ENCODE peak calls at places on chromosome 18, in eight cellular contexts. One of them, this sample, is unnamed. For H3K4me1, the result is how much of the 10 kb centered on the place peaks cover.

GRCh38 chr18:13035249-13035914 is 44.2 kb downstream of the CEP192 start:
- DNase-seq in mesendoderm: no peak
- DNase-seq in cardiac muscle cell: no peak
- DNase-seq in CD4-positive, CD25-positive, alpha-beta regulatory T cell: no peak
- DNase-seq in OCI-LY7: no peak
- DNase-seq in fibroblast of lung: peak
- DNase-seq in psoas muscle: no peak
- DNase-seq in astrocyte: peak
- DNase-seq in this sample: no peak

GRCh38 chr18:2657788-2658458 is 2.4 kb downstream of the SMCHD1 start:
- DNase-seq in mesendoderm: peak
- DNase-seq in cardiac muscle cell: peak
- DNase-seq in CD4-positive, CD25-positive, alpha-beta regulatory T cell: peak
- DNase-seq in OCI-LY7: peak
- DNase-seq in fibroblast of lung: peak
- DNase-seq in psoas muscle: no peak
- DNase-seq in astrocyte: peak
- DNase-seq in this sample: no peak

GRCh38 chr18:9856097-9856496 is 29.7 kb upstream of the TXNDC2 start:
- DNase-seq in mesendoderm: no peak
- DNase-seq in cardiac muscle cell: no peak
- DNase-seq in CD4-positive, CD25-positive, alpha-beta regulatory T cell: no peak
- DNase-seq in OCI-LY7: no peak
- DNase-seq in fibroblast of lung: no peak
- DNase-seq in psoas muscle: no peak
- DNase-seq in astrocyte: no peak
- DNase-seq in this sample: no peak

GRCh38 chr18:73462092-73462491 is 594.3 kb upstream of the NETO1 start:
- DNase-seq in mesendoderm: no peak
- DNase-seq in cardiac muscle cell: peak
- DNase-seq in CD4-positive, CD25-positive, alpha-beta regulatory T cell: no peak
- DNase-seq in OCI-LY7: no peak
- DNase-seq in fibroblast of lung: peak
- DNase-seq in psoas muscle: no peak
- DNase-seq in astrocyte: peak
- DNase-seq in this sample: no peak

GRCh38 chr18:468841-469796 is 31.4 kb downstream of the COLEC12 start:
- DNase-seq in mesendoderm: no peak
- DNase-seq in cardiac muscle cell: no peak
- DNase-seq in CD4-positive, CD25-positive, alpha-beta regulatory T cell: no peak
- DNase-seq in OCI-LY7: peak
- DNase-seq in fibroblast of lung: no peak
- DNase-seq in psoas muscle: no peak
- DNase-seq in astrocyte: no peak
- DNase-seq in this sample: no peak

GRCh38 chr18:47204908-47205522 is 28.9 kb upstream of the IER3IP1 start:
- DNase-seq in mesendoderm: peak
- DNase-seq in cardiac muscle cell: peak
- DNase-seq in CD4-positive, CD25-positive, alpha-beta regulatory T cell: peak
- DNase-seq in OCI-LY7: peak
- DNase-seq in fibroblast of lung: peak
- DNase-seq in psoas muscle: no peak
- DNase-seq in astrocyte: no peak
- DNase-seq in this sample: no peak

GRCh38 chr18:61651145-61651879 is 241.5 kb downstream of the RNF152 start:
- DNase-seq in mesendoderm: no peak
- DNase-seq in cardiac muscle cell: no peak
- DNase-seq in CD4-positive, CD25-positive, alpha-beta regulatory T cell: no peak
- DNase-seq in OCI-LY7: no peak
- DNase-seq in fibroblast of lung: no peak
- DNase-seq in psoas muscle: no peak
- DNase-seq in astrocyte: no peak
- DNase-seq in this sample: no peak

GRCh38 chr18:37449618-37450017 is 116.0 kb downstream of the CELF4 start:
- DNase-seq in mesendoderm: no peak
- DNase-seq in cardiac muscle cell: no peak
- DNase-seq in CD4-positive, CD25-positive, alpha-beta regulatory T cell: no peak
- DNase-seq in OCI-LY7: no peak
- DNase-seq in fibroblast of lung: no peak
- DNase-seq in psoas muscle: no peak
- DNase-seq in astrocyte: no peak
- DNase-seq in this sample: no peak

GRCh38 chr18:10279476-10279875 is 175.0 kb upstream of the APCDD1 start:
- DNase-seq in mesendoderm: no peak
- DNase-seq in cardiac muscle cell: no peak
- DNase-seq in CD4-positive, CD25-positive, alpha-beta regulatory T cell: no peak
- DNase-seq in OCI-LY7: no peak
- DNase-seq in fibroblast of lung: no peak
- DNase-seq in psoas muscle: no peak
- DNase-seq in astrocyte: no peak
- DNase-seq in this sample: no peak

GRCh38 chr18:5415665-5416064 is 120.1 kb upstream of the ZBTB14 start:
- DNase-seq in mesendoderm: no peak
- DNase-seq in cardiac muscle cell: no peak
- DNase-seq in CD4-positive, CD25-positive, alpha-beta regulatory T cell: no peak
- DNase-seq in OCI-LY7: no peak
- DNase-seq in fibroblast of lung: no peak
- DNase-seq in psoas muscle: no peak
- DNase-seq in astrocyte: no peak
- DNase-seq in this sample: no peak

GRCh38 chr18:9694952-9695495 is 13.1 kb upstream of the RAB31 start:
- DNase-seq in mesendoderm: no peak
- DNase-seq in cardiac muscle cell: no peak
- DNase-seq in CD4-positive, CD25-positive, alpha-beta regulatory T cell: no peak
- DNase-seq in OCI-LY7: no peak
- DNase-seq in fibroblast of lung: no peak
- DNase-seq in psoas muscle: no peak
- DNase-seq in astrocyte: no peak
- DNase-seq in this sample: no peak

GRCh38 chr18:6605115-6605869 is 124.2 kb upstream of the ARHGAP28 start:
- DNase-seq in mesendoderm: no peak
- DNase-seq in cardiac muscle cell: peak
- DNase-seq in CD4-positive, CD25-positive, alpha-beta regulatory T cell: no peak
- DNase-seq in OCI-LY7: no peak
- DNase-seq in fibroblast of lung: no peak
- DNase-seq in psoas muscle: no peak
- DNase-seq in astrocyte: no peak
- DNase-seq in this sample: no peak

GRCh38 chr18:47724186-47724975 is 206.1 kb downstream of the SMAD2 start:
- DNase-seq in mesendoderm: peak
- DNase-seq in cardiac muscle cell: no peak
- DNase-seq in CD4-positive, CD25-positive, alpha-beta regulatory T cell: no peak
- DNase-seq in OCI-LY7: no peak
- DNase-seq in fibroblast of lung: no peak
- DNase-seq in psoas muscle: no peak
- DNase-seq in astrocyte: no peak
- DNase-seq in this sample: no peak

GRCh38 chr18:29652797-29653196 is 1389.7 kb downstream of the DSC3 start:
- DNase-seq in mesendoderm: peak
- DNase-seq in cardiac muscle cell: no peak
- DNase-seq in CD4-positive, CD25-positive, alpha-beta regulatory T cell: no peak
- DNase-seq in OCI-LY7: no peak
- DNase-seq in fibroblast of lung: peak
- DNase-seq in psoas muscle: no peak
- DNase-seq in astrocyte: no peak
- DNase-seq in this sample: no peak

GRCh38 chr18:38174173-38174572 is 608.6 kb upstream of the CELF4 start:
- DNase-seq in mesendoderm: no peak
- DNase-seq in cardiac muscle cell: no peak
- DNase-seq in CD4-positive, CD25-positive, alpha-beta regulatory T cell: no peak
- DNase-seq in OCI-LY7: no peak
- DNase-seq in fibroblast of lung: no peak
- DNase-seq in psoas muscle: no peak
- DNase-seq in astrocyte: no peak
- DNase-seq in this sample: no peak

GRCh38 chr18:48595703-48596218 is 56.9 kb downstream of the CTIF start:
- DNase-seq in mesendoderm: no peak
- DNase-seq in cardiac muscle cell: no peak
- DNase-seq in CD4-positive, CD25-positive, alpha-beta regulatory T cell: no peak
- DNase-seq in OCI-LY7: no peak
- DNase-seq in fibroblast of lung: no peak
- DNase-seq in psoas muscle: no peak
- DNase-seq in astrocyte: no peak
- DNase-seq in this sample: no peak

GRCh38 chr18:48954837-48955527 is 4.2 kb upstream of the SMAD7 start:
- DNase-seq in mesendoderm: no peak
- DNase-seq in cardiac muscle cell: no peak
- DNase-seq in CD4-positive, CD25-positive, alpha-beta regulatory T cell: no peak
- DNase-seq in OCI-LY7: no peak
- DNase-seq in fibroblast of lung: no peak
- DNase-seq in psoas muscle: peak
- DNase-seq in astrocyte: no peak
- DNase-seq in this sample: no peak

GRCh38 chr18:47829831-47830230 is 100.6 kb downstream of the SMAD2 start:
- DNase-seq in mesendoderm: no peak
- DNase-seq in cardiac muscle cell: no peak
- DNase-seq in CD4-positive, CD25-positive, alpha-beta regulatory T cell: no peak
- DNase-seq in OCI-LY7: no peak
- DNase-seq in fibroblast of lung: peak
- DNase-seq in psoas muscle: no peak
- DNase-seq in astrocyte: peak
- DNase-seq in this sample: no peak

GRCh38 chr18:27581261-27581904 is 396.3 kb upstream of the CHST9 start:
- DNase-seq in mesendoderm: no peak
- DNase-seq in cardiac muscle cell: peak
- DNase-seq in CD4-positive, CD25-positive, alpha-beta regulatory T cell: no peak
- DNase-seq in OCI-LY7: no peak
- DNase-seq in fibroblast of lung: no peak
- DNase-seq in psoas muscle: no peak
- DNase-seq in astrocyte: no peak
- DNase-seq in this sample: no peak

GRCh38 chr18:50038448-50038847 is 156.5 kb downstream of the MYO5B start:
- DNase-seq in mesendoderm: no peak
- DNase-seq in cardiac muscle cell: peak
- DNase-seq in CD4-positive, CD25-positive, alpha-beta regulatory T cell: peak
- DNase-seq in OCI-LY7: no peak
- DNase-seq in fibroblast of lung: no peak
- DNase-seq in psoas muscle: no peak
- DNase-seq in astrocyte: no peak
- DNase-seq in this sample: no peak

GRCh38 chr18:8798996-8799395 is 93.6 kb downstream of the MTCL1 start:
- DNase-seq in mesendoderm: no peak
- DNase-seq in cardiac muscle cell: no peak
- DNase-seq in CD4-positive, CD25-positive, alpha-beta regulatory T cell: no peak
- DNase-seq in OCI-LY7: no peak
- DNase-seq in fibroblast of lung: no peak
- DNase-seq in psoas muscle: peak
- DNase-seq in astrocyte: no peak
- DNase-seq in this sample: no peak

DNA sequence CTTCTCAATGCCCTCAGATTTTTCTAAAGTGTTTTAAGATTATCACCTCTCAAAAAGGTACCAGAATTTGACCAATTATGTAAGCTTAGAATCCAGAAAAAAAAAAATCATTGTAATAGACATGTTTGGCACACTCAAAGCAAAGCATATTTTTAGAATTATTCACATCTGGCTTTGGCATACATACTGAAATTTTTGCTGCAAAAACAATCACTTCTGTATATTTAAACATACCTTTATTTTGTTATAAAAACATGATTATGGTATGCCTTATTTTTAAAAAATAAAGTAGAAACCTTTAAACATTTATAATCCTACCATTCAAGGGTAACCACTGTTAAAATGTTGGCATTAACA is 143.3 kb downstream of the ESCO1 start:
- DNase-seq in mesendoderm: no peak
- DNase-seq in cardiac muscle cell: no peak
- DNase-seq in CD4-positive, CD25-positive, alpha-beta regulatory T cell: no peak
- DNase-seq in OCI-LY7: no peak
- DNase-seq in fibroblast of lung: peak
- DNase-seq in psoas muscle: no peak
- DNase-seq in astrocyte: no peak
- DNase-seq in this sample: no peak
- H3K4me1 ChIP-seq in mesendoderm: under half
- H3K4me1 ChIP-seq in cardiac muscle cell: under half
- H3K4me1 ChIP-seq in CD4-positive, CD25-positive, alpha-beta regulatory T cell: under half
- H3K4me1 ChIP-seq in OCI-LY7: under half
- H3K4me1 ChIP-seq in fibroblast of lung: under half
- H3K4me1 ChIP-seq in psoas muscle: under half
- H3K4me1 ChIP-seq in astrocyte: under half
- H3K4me1 ChIP-seq in this sample: under half

GRCh38 chr18:58638446-58638845 is 9.6 kb upstream of the ALPK2 start:
- DNase-seq in mesendoderm: no peak
- DNase-seq in cardiac muscle cell: no peak
- DNase-seq in CD4-positive, CD25-positive, alpha-beta regulatory T cell: no peak
- DNase-seq in OCI-LY7: peak
- DNase-seq in fibroblast of lung: peak
- DNase-seq in psoas muscle: no peak
- DNase-seq in astrocyte: peak
- DNase-seq in this sample: no peak
- H3K4me1 ChIP-seq in mesendoderm: under half
- H3K4me1 ChIP-seq in cardiac muscle cell: under half
- H3K4me1 ChIP-seq in CD4-positive, CD25-positive, alpha-beta regulatory T cell: under half
- H3K4me1 ChIP-seq in OCI-LY7: under half
- H3K4me1 ChIP-seq in fibroblast of lung: under half
- H3K4me1 ChIP-seq in psoas muscle: under half
- H3K4me1 ChIP-seq in astrocyte: under half
- H3K4me1 ChIP-seq in this sample: under half

GRCh38 chr18:57131782-57132181 is 15.1 kb upstream of the BOD1L2 start:
- DNase-seq in mesendoderm: no peak
- DNase-seq in cardiac muscle cell: no peak
- DNase-seq in CD4-positive, CD25-positive, alpha-beta regulatory T cell: no peak
- DNase-seq in OCI-LY7: no peak
- DNase-seq in fibroblast of lung: no peak
- DNase-seq in psoas muscle: no peak
- DNase-seq in astrocyte: no peak
- DNase-seq in this sample: no peak
- H3K4me1 ChIP-seq in mesendoderm: under half
- H3K4me1 ChIP-seq in cardiac muscle cell: under half
- H3K4me1 ChIP-seq in CD4-positive, CD25-positive, alpha-beta regulatory T cell: under half
- H3K4me1 ChIP-seq in OCI-LY7: under half
- H3K4me1 ChIP-seq in fibroblast of lung: under half
- H3K4me1 ChIP-seq in psoas muscle: under half
- H3K4me1 ChIP-seq in astrocyte: under half
- H3K4me1 ChIP-seq in this sample: under half

DNA sequence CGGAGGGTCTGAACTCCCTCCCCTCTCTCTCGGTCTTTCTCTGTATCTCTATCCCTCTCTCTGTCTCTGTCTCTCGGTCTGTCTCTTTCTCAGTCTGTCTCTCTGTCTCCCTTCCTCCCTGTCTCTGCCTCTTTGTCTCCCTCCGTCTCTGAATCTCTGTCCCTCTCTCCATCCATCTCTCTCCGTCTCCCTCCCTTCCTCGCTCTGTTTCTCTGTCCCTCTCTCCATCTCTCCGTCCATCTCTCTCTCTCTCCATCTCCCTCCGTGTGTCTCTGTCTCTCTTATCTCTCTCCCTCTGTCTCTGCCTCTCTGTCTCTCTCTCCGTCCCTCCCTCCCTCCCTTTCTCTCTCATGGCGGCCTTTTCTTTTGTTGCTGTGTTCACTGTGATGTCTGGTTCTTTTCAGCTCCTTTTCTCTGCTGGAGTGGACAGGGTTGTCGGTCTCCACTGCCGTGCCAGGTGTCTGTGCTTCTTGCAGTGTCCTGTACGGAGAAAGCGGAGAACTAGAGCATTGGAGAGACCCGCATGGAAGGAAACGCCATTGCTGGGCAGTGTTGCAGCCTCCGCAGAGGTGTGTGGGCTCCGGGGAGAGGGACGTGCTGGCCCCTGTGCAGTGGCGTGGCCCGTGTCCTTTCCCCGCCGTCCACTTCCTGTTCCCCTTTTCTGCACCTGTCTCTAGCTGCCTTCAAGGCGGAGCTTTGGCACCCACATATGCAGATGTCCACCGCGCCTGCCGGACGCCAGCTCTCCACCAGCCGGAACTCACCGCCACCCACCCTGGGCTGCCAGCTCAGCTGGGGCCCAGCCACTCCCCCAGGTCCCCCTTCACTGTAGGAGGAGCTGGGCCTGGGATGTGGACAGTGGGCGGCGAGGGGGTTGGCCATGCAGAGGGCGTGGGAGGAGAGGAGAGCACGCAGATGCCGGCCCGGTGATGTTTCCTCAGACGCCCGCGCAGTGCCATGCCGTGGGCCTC is 113.1 kb downstream of the NFATC1 start:
- DNase-seq in mesendoderm: no peak
- DNase-seq in cardiac muscle cell: no peak
- DNase-seq in CD4-positive, CD25-positive, alpha-beta regulatory T cell: no peak
- DNase-seq in OCI-LY7: no peak
- DNase-seq in fibroblast of lung: no peak
- DNase-seq in psoas muscle: peak
- DNase-seq in astrocyte: no peak
- DNase-seq in this sample: no peak
- H3K4me1 ChIP-seq in mesendoderm: under half
- H3K4me1 ChIP-seq in cardiac muscle cell: under half
- H3K4me1 ChIP-seq in CD4-positive, CD25-positive, alpha-beta regulatory T cell: under half
- H3K4me1 ChIP-seq in OCI-LY7: under half
- H3K4me1 ChIP-seq in fibroblast of lung: under half
- H3K4me1 ChIP-seq in psoas muscle: under half
- H3K4me1 ChIP-seq in astrocyte: under half
- H3K4me1 ChIP-seq in this sample: under half